ENCODE peak calls at places on chromosome 9, in four cellular contexts. D is RWPE2, Z is fibroblast of lung, M is Peyer's patch. O is an unnamed sample.

GRCh38 chr9:68838245-68838644 is 133.2 kb downstream of the PIP5K1B start:
- DNase-seq in D (no peak), Z (no peak), M (no peak), O (no peak)

GRCh38 chr9:99828417-99829176 is 6.9 kb downstream of the NR4A3 start:
- DNase-seq in D (no peak), Z (no peak), M (no peak), O (no peak)

GRCh38 chr9:136103651-136104487 is 8.8 kb upstream of the NACC2 start:
- DNase-seq in D (no peak), Z (no peak), M (no peak), O (no peak)

GRCh38 chr9:22214021-22214420 is 204.9 kb upstream of the CDKN2B start:
- DNase-seq in D (no peak), Z (peak), M (no peak), O (no peak)

GRCh38 chr9:130459151-130459550 is 14.4 kb downstream of the ASS1 start:
- DNase-seq in D (no peak), Z (no peak), M (no peak), O (no peak)

GRCh38 chr9:136055715-136056545 is 39.2 kb downstream of the NACC2 start:
- DNase-seq in D (no peak), Z (no peak), M (no peak), O (no peak)

GRCh38 chr9:19286634-19287188 is 56.2 kb downstream of the DENND4C start:
- DNase-seq in D (no peak), Z (peak), M (no peak), O (peak)

GRCh38 chr9:21688108-21689102 is 114.0 kb upstream of the MTAP start:
- DNase-seq in D (no peak), Z (peak), M (peak), O (peak)

GRCh38 chr9:104238668-104239067 is 144.6 kb downstream of the SMC2 start:
- DNase-seq in D (no peak), Z (no peak), M (no peak), O (no peak)

GRCh38 chr9:134776080-134776796 is 104.4 kb upstream of the FCN2 start:
- DNase-seq in D (no peak), Z (peak), M (no peak), O (peak)

GRCh38 chr9:21677834-21678233 is 124.6 kb upstream of the MTAP start:
- DNase-seq in D (no peak), Z (peak), M (no peak), O (peak)

GRCh38 chr9:38046669-38047300 is 22.2 kb downstream of the SHB start:
- DNase-seq in D (no peak), Z (peak), M (no peak), O (peak)

GRCh38 chr9:75891277-75892167 is 1.0 kb downstream of the PCSK5 start:
- DNase-seq in D (peak), Z (peak), M (no peak), O (peak)

GRCh38 chr9:109097156-109097555 is 22.6 kb downstream of the TMEM245 start:
- DNase-seq in D (no peak), Z (no peak), M (no peak), O (no peak)

GRCh38 chr9:109100543-109101201 is 19.1 kb downstream of the TMEM245 start:
- DNase-seq in D (no peak), Z (no peak), M (no peak), O (no peak)

GRCh38 chr9:109098960-109099308 is 20.8 kb downstream of the TMEM245 start:
- DNase-seq in D (no peak), Z (peak), M (no peak), O (no peak)

GRCh38 chr9:109101202-109101595 is 18.5 kb downstream of the TMEM245 start:
- DNase-seq in D (no peak), Z (no peak), M (no peak), O (peak)

DNA sequence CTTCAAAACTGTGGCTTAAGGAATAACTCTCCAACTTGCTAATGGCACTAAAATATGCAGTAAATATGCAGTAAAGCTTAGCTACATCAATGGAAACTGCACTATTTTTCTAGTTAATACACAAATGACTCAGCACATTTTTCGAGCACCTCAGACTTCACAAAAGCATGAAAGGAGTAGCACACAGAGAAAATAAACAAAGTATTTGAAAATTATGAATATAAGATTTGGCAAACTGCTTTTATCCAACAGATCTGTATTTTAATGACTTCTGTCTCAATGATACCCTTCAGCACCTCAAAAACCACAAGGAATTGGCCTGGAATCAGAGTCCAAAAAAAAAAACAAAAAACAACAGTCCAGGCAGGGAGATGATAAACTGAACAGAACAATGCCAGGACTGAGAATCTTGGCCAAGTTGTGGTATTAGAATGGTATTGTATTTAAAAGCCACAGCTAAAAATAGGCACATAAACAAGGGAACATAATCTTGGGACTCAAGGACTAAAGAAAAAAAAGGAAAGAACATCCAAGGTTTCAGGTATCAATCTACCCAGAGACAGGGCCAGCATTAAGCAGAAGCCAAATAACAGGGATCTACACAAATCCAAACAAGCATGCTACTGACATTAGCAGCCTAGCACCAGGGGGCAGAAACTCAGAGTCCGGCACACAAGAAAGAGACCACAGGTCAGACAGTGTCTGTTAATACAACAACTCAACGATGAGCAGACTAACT is 21.4 kb downstream of the TMEM245 start:
- DNase-seq in D (no peak), Z (peak), M (no peak), O (peak)
- TF ChIP-seq CTCF in D (no peak), Z (peak), M (peak), O (peak)

DNA sequence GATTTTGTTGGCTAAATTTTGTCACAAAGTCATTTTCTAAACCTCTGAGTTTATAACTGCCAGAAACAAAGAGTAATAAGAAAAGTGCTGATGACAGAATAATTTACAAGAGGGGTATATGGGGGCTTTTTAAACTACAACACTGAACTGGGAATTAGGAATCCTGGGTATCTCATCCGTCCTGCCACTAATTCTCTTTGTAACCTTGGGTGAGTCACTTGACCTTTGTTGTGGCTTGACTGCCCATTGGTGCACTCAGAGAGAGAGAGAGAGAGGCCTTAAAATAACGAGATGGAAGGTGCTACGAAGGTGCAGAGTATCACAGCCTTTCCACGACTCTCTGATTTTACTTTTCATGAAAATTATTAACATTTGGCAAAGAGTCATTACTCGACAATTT is 130.3 kb upstream of the CNTLN start:
- DNase-seq in D (no peak), Z (peak), M (no peak), O (peak)
- H3K4me3 ChIP-seq in D (no peak), Z (peak), M (no peak), O (no peak)

GRCh38 chr9:71624728-71625127 is 143.6 kb downstream of the CEMIP2 start:
- DNase-seq in D (no peak), Z (no peak), M (no peak), O (no peak)
- TF ChIP-seq CTCF in D (no peak), Z (no peak), M (no peak), O (peak)

DNA sequence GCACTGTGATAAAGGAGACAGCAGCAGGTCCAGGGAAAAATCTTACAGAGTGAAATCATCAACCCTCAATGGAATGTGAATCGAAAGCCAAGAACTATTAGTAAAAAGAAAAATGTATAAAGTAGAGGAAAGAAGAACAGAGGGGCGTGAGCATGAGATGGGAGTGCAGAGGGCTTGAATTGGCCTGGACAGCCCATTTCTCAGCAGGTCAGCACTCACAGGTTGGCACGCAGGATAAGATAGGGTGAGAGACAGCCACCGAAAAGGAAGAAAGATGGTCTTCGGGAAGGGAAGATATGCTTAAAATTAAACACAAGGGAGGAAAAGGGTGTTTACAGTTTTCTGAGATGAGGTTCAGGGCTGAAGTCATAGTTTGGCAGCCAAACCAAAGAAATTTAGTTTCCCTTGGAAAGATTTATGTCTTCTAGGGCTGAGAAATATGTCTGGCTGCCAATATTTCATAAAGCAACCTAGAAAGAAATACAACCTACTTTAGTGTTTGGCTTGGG is 524.7 kb downstream of the SPATA31D1 start:
- DNase-seq in D (no peak), Z (peak), M (no peak), O (peak)
- H3K4me3 ChIP-seq in D (no peak), Z (no peak), M (no peak), O (peak)

GRCh38 chr9:93022721-93023520 is 35.6 kb upstream of the SUSD3 start:
- DNase-seq in D (no peak), Z (no peak), M (no peak), O (no peak)
- TF ChIP-seq CTCF in D (no peak), Z (no peak), M (no peak), O (no peak)

DNA sequence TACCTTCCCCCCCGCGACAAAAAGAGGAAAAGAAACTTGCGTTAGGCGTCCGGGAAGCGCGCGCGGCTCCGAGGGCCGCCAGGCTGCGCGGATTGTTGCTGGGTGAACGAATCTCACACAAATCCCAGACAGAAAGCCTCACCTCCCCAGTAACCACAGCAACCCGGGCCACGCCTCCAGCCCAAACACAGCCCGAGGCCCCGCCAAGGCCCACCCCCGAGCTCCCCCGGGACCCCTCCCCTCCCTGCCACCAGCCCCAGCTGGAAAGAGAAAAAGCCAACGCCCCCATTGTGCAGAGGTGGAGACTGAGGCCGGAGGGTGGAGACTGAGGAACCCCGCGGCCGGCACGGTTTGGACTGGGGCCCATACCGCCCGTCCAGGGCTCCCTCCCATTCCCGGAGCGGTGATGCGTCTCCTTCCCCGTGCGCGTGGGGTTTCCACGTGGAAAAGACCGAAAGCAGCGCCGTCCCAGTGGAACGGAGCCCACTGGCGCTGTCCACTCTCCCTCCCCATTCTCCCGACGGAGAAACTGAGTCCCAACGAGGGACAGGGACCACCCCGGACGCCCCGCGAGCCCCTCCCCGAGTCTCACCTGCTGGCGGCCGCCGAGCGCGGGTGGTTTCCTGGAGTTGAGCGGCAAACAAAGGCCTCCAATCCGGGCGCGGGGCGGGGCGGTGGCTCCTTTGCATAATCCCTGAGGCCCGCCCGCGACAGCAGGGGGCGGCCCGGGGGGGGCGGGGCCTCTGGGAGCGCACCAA is 10.2 kb upstream of the AKNA start:
- DNase-seq in D (peak), Z (peak), M (peak), O (peak)
- H3K4me3 ChIP-seq in D (peak), Z (peak), M (peak), O (peak)

GRCh38 chr9:91771027-91771426 is 179.0 kb downstream of the ROR2 start:
- DNase-seq in D (no peak), Z (peak), M (no peak), O (peak)
- TF ChIP-seq CTCF in D (peak), Z (peak), M (peak), O (peak)

DNA sequence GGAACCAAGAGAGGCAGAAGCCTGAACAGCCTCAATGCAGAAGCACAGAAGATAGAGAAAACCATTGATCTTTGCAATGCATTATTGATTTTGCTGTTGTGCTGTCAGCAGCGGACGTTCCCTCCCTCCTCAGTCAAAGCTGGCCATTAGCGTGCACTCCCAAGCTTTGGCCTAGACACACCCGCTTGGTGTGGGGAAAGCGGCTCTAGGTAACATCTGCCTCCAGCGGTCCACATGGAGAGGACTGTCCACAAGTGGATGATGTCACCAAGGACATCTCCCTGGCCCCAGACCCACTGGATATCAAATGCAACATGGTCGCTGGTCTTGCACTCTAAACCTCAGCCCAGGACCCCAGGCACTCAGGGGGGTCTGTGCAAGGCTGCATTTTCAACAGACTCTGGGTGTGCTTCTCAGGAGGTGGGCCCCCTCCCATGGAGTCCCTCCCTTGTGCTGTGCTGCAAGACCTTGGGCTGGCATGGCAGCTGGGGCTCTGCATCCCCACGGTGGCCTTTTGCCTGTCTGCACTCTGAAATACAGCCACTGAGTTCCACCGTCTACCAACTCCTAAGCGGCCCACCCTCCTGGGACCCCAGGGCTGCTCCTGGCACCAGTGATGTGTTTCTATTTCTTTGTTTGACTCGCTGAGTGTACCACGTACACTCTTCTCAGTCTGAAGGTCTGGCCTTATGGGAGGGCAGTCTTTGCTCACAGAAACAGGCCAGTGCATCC is 1.9 kb downstream of the SEMA4D start:
- DNase-seq in D (no peak), Z (no peak), M (no peak), O (no peak)
- H3K4me3 ChIP-seq in D (no peak), Z (peak), M (peak), O (no peak)

DNA sequence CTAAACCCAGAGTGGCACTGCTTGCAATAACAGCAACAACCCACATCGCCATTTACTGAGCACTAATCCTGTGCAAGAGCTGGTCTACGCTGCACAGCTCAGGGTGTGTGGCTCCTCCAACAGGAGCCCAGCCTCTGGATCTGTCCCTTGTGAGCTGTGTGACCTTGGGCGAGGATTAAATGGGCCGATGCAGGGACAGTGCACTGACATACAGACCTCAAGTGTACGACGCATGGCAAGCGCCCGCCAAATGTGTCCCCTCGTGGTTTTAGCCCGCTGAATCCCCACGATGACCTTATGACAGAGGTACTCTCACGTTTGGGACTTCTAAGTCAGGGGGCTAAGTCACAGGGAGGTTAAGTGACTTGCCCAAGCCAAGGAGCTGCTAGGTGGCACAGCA is 130.3 kb upstream of the RAPGEF1 start:
- DNase-seq in D (no peak), Z (no peak), M (no peak), O (no peak)
- TF ChIP-seq CTCF in D (no peak), Z (no peak), M (no peak), O (no peak)

DNA sequence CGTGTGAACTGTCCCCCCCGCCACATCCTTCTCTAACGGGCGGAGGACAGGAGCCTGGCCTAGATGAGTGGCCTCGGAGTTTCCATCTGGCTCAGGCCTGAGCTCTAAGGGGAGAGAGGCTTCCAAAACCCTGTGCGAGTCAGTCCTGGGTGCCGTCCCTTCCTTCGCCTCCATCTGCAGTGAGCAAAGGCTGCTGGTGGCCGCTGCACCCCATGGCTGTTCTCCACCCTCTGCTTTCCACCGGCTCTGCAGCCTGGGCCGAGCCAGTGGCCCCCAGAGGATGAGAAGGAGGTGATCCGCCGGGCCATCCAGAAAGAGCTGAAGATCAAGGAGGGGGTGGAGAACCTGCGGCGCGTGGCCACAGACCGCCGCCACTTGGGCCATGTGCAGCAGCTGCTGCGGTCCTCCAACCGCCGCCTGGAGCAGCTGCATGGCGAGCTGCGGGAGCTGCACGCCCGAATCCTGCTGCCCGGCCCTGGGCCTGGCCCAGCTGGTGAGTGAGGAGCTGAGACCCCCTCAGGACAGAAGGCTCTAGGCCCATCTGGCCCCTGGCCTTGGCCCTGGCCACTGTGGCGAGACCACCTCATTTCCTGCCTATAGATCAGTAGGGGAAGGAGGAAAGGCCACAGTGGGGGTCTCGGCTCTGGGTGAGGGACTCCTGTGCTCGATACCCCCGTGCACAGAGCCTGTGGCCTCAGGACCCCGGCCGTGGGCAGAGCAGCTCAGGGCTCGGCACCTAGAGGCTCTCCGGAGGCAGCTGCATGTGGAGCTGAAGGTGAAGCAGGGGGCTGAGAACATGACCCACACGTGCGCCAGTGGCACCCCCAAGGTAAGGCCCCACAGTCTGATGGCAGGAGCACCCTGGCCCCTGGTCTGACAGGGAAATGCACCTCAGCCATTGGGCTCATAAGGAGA is 3.0 kb downstream of the PKN3 start:
- DNase-seq in D (no peak), Z (no peak), M (no peak), O (no peak)
- H3K4me3 ChIP-seq in D (no peak), Z (no peak), M (no peak), O (no peak)